ENCODE peak calls at places on chromosomes 16 and 17, in seven cellular contexts. E is mesendoderm, C is uterus, T is adrenal gland, J is mucosa of descending colon, P is neuronal stem cell, D is tibial artery. A is an unnamed sample.

GRCh38 chr17:31391496-31391949 is at the start of gene RAB11FIP4:
- DNase-seq in E (peak; percentile 47), C (no peak), T (no peak), J (no peak), P (no peak), D (peak; percentile 23), A (peak; percentile 81)

GRCh38 chr16:77732241-77732946 is 10.1 kb downstream of the NUDT7 start:
- DNase-seq in E (no peak), C (no peak), T (no peak), J (no peak), P (no peak), D (no peak), A (no peak)

GRCh38 chr17:9488556-9488955 is 87.1 kb downstream of the STX8 start:
- DNase-seq in E (no peak), C (no peak), T (no peak), J (no peak), P (no peak), D (no peak), A (no peak)

GRCh38 chr17:56636276-56636675 is 42.8 kb downstream of the NOG start:
- DNase-seq in E (no peak), C (no peak), T (no peak), J (no peak), P (no peak), D (no peak), A (no peak)

GRCh38 chr16:4987580-4988374 is 29.6 kb downstream of the SEC14L5 start:
- DNase-seq in E (peak; percentile 16), C (no peak), T (no peak), J (no peak), P (no peak), D (no peak), A (peak; percentile 40)

GRCh38 chr16:27491894-27492587 is 57.7 kb downstream of the GTF3C1 start:
- DNase-seq in E (peak; percentile 63), C (no peak), T (no peak), J (no peak), P (no peak), D (no peak), A (no peak)

GRCh38 chr17:37447641-37448040 is 41.0 kb downstream of the TADA2A start:
- DNase-seq in E (no peak), C (no peak), T (no peak), J (no peak), P (no peak), D (no peak), A (no peak)

GRCh38 chr16:11585460-11586374 is 1.0 kb downstream of the LITAF start:
- DNase-seq in E (peak; percentile 39), C (no peak), T (no peak), J (peak; percentile 56), P (no peak), D (no peak), A (no peak)

GRCh38 chr17:36786867-36787266 is 150.4 kb upstream of the LHX1 start:
- DNase-seq in E (no peak), C (no peak), T (no peak), J (no peak), P (no peak), D (no peak), A (no peak)

GRCh38 chr16:20409398-20410152 is at the start of gene ACSM5:
- DNase-seq in E (peak; percentile 49), C (peak; percentile 45), T (peak; percentile 70), J (peak; percentile 35), P (no peak), D (peak; percentile 80), A (no peak)

GRCh38 chr17:19371259-19372003 is 6.9 kb upstream of the MAPK7 start:
- DNase-seq in E (no peak), C (peak; percentile 12), T (peak; percentile 13), J (no peak), P (no peak), D (no peak), A (no peak)

GRCh38 chr16:48408688-48409087 is 23.5 kb upstream of the SIAH1 start:
- DNase-seq in E (no peak), C (no peak), T (peak; percentile 77), J (peak; percentile 64), P (no peak), D (peak; percentile 68), A (no peak)

GRCh38 chr17:58383892-58384462 is 32.0 kb upstream of the SUPT4H1 start:
- DNase-seq in E (peak; percentile 22), C (no peak), T (no peak), J (no peak), P (no peak), D (no peak), A (no peak)

GRCh38 chr17:20994779-20995149 is 48.0 kb downstream of the USP22 start:
- DNase-seq in E (no peak), C (no peak), T (no peak), J (no peak), P (no peak), D (no peak), A (no peak)

GRCh38 chr16:77885596-77886295 is 97.4 kb downstream of the VAT1L start:
- DNase-seq in E (no peak), C (no peak), T (no peak), J (no peak), P (no peak), D (no peak), A (no peak)

GRCh38 chr17:28113269-28113668 is 70.8 kb downstream of the NLK start:
- DNase-seq in E (no peak), C (no peak), T (no peak), J (no peak), P (no peak), D (no peak), A (no peak)

GRCh38 chr17:82983510-82984248 is 95.7 kb upstream of the METRNL start:
- DNase-seq in E (peak; percentile 11), C (no peak), T (no peak), J (no peak), P (no peak), D (no peak), A (no peak)

GRCh38 chr17:1882836-1883235 is 53.0 kb downstream of the RPA1 start:
- DNase-seq in E (peak; percentile 82), C (no peak), T (peak; percentile 42), J (peak; percentile 57), P (peak; percentile 20), D (no peak), A (peak; percentile 66)

GRCh38 chr17:35433075-35433894 is 985 bp upstream of the SLFN12 start:
- DNase-seq in E (peak; percentile 99), C (peak; percentile 88), T (peak; percentile 92), J (peak; percentile 57), P (peak; percentile 68), D (peak; percentile 76), A (peak; percentile 36)

GRCh38 chr16:74449470-74449869 is 28.2 kb upstream of the CLEC18B start:
- DNase-seq in E (peak; percentile 23), C (peak; percentile 37), T (peak; percentile 41), J (peak; percentile 16), P (no peak), D (no peak), A (no peak)

GRCh38 chr17:41917192-41917591 is 1.6 kb downstream of the ACLY start:
- DNase-seq in E (no peak), C (no peak), T (no peak), J (no peak), P (no peak), D (no peak), A (peak; percentile 29)

GRCh38 chr17:78338860-78339259 is 21.0 kb downstream of the SOCS3 start:
- DNase-seq in E (no peak), C (no peak), T (no peak), J (peak; percentile 73), P (no peak), D (no peak), A (no peak)

GRCh38 chr16:59339871-59340270 is 605.8 kb upstream of the GOT2 start:
- DNase-seq in E (peak; percentile 72), C (no peak), T (no peak), J (no peak), P (no peak), D (no peak), A (no peak)

GRCh38 chr16:81530814-81531213 is 86.2 kb downstream of the CMIP start:
- DNase-seq in E (no peak), C (no peak), T (no peak), J (no peak), P (no peak), D (no peak), A (no peak)

GRCh38 chr17:49707246-49707607 is 537 bp downstream of the SLC35B1 start:
- DNase-seq in E (peak; percentile 34), C (no peak), T (no peak), J (no peak), P (no peak), D (no peak), A (peak; percentile 51)

DNA sequence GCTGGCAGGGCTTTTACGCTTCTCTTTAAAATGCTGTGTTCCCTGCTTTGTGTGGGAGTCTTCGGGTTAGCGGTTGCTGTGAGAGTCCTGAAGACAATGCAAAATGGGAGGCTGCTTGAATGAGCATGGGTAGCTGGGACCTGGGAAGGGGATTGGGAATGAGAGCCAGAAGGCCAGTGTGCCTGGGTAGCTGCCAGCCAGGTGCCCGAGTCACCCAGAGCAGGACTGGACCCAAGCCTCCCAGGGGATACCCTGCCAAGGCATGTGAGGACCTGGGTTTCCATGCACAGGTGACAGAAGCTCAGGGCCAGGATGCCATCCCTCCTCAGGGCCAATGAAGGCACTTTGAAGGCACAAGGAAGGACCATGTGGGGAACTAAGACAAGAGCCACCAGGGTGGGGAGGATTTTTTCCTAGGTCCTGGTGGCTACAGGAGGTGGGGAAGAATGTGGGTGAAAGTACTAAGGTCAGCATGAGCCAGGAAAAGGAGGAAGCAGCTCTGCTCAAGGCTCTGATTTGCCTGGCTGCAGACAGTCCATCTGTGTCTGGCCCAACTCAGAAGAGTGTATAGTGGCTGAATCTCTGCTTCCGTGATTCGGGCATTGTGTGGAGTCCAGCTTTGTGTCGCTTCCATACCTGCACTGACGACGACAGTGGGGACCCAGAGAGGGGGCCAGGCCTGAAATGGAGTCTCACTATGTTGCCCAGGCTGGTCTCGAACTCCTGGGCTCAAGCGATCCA is 20.5 kb downstream of the TMEM94 start:
- DNase-seq in E (no peak), C (no peak), T (no peak), J (no peak), P (no peak), D (no peak), A (peak; percentile 26)
- H3K36me3 ChIP-seq in E (no peaks in the 10 kb centered on the region), C (no peaks in the 10 kb centered on the region), T (peaks cover 18% of the 10 kb centered on the region), J (no peaks in the 10 kb centered on the region), P (peaks cover 6% of the 10 kb centered on the region), D (peaks cover 25% of the 10 kb centered on the region), A (no peaks in the 10 kb centered on the region)

GRCh38 chr16:2172688-2173335 is 17.2 kb downstream of the TRAF7 start:
- DNase-seq in E (no peak), C (no peak), T (no peak), J (no peak), P (no peak), D (no peak), A (no peak)
- H3K36me3 ChIP-seq in E (peaks cover 20% of the 10 kb centered on the region), C (no peaks in the 10 kb centered on the region), T (peaks cover 64% of the 10 kb centered on the region), J (peaks cover 3% of the 10 kb centered on the region), P (peaks cover 31% of the 10 kb centered on the region), D (peaks cover 98% of the 10 kb centered on the region), A (no peaks in the 10 kb centered on the region)

GRCh38 chr17:33183487-33184026 is 109.5 kb downstream of the ASIC2 start:
- DNase-seq in E (no peak), C (no peak), T (no peak), J (no peak), P (no peak), D (no peak), A (no peak)
- H3K36me3 ChIP-seq in E (no peaks in the 10 kb centered on the region), C (no peaks in the 10 kb centered on the region), T (no peaks in the 10 kb centered on the region), J (no peaks in the 10 kb centered on the region), P (no peaks in the 10 kb centered on the region), D (no peaks in the 10 kb centered on the region), A (no peaks in the 10 kb centered on the region)

DNA sequence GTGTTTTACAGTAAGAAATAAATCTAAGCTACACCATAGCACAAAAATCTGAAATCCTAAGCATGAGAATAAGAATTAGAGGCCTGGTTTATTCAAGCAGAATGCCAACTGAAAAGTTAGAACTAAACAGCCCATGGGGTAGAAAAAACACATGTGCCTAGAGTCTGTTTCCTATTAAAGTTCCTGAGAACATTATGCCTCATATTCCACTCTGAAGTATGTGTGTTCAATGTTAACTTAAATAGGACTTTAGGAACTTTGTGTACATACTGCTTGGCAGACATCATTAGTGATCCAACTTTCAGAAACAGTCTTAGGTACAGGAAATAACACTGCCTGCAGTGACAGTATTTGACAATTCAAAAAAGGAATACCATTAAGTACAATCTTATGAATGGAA is 18.2 kb downstream of the HEATR6 start:
- DNase-seq in E (no peak), C (no peak), T (no peak), J (no peak), P (no peak), D (no peak), A (no peak)
- H3K36me3 ChIP-seq in E (peaks cover 2% of the 10 kb centered on the region), C (no peaks in the 10 kb centered on the region), T (peaks cover 69% of the 10 kb centered on the region), J (no peaks in the 10 kb centered on the region), P (peaks cover 21% of the 10 kb centered on the region), D (peaks cover 89% of the 10 kb centered on the region), A (peaks cover 32% of the 10 kb centered on the region)

A was measured in neural progenitor cell.